ENCODE peak calls at places on chromosomes 11 and 22, in five cellular contexts. D is stomach, Z is K562, E is ovary, N is A549. K is an unnamed sample.

GRCh38 chr11:33234397-33235168 is 22.6 kb upstream of the HIPK3 start:
- DNase-seq in D (no peak), Z (no peak), E (no peak), N (no peak), K (no peak)

GRCh38 chr11:31690041-31690440 is 121.1 kb downstream of the PAX6 start:
- DNase-seq in D (no peak), Z (no peak), E (no peak), N (no peak), K (no peak)

GRCh38 chr11:92317222-92317621 is 92.6 kb downstream of the FAT3 start:
- DNase-seq in D (no peak), Z (no peak), E (no peak), N (no peak), K (no peak)

GRCh38 chr11:72569966-72570892 is 104.0 kb downstream of the PDE2A start:
- DNase-seq in D (peak; percentile 2), Z (no peak), E (no peak), N (no peak), K (no peak)

GRCh38 chr22:27542602-27543001 is 259.0 kb downstream of the MN1 start:
- DNase-seq in D (no peak), Z (no peak), E (no peak), N (no peak), K (no peak)

GRCh38 chr11:71086687-71087258 is 165.6 kb downstream of the SHANK2 start:
- DNase-seq in D (no peak), Z (peak; percentile 30), E (peak; percentile 18), N (peak; percentile 47), K (no peak)

GRCh38 chr11:776459-777287 is 614 bp downstream of the GATD1 start:
- DNase-seq in D (no peak), Z (peak; percentile 90), E (peak; percentile 62), N (no peak), K (no peak)

GRCh38 chr22:45994516-45995404 is 17.8 kb upstream of the WNT7B start:
- DNase-seq in D (peak; percentile 88), Z (peak; percentile 72), E (peak; percentile 90), N (peak; percentile 49), K (peak; percentile 83)

GRCh38 chr22:22037740-22038139 is 55.2 kb upstream of the TOP3B start:
- DNase-seq in D (no peak), Z (peak; percentile 93), E (no peak), N (no peak), K (no peak)

GRCh38 chr11:85815186-85815911 is 4.4 kb upstream of the SYTL2 start:
- DNase-seq in D (no peak), Z (no peak), E (no peak), N (no peak), K (no peak)

GRCh38 chr11:61976420-61976800 is 9.0 kb upstream of the FTH1 start:
- DNase-seq in D (no peak), Z (no peak), E (no peak), N (no peak), K (no peak)

GRCh38 chr22:36160499-36160942 is at the start of gene APOL3:
- DNase-seq in D (peak; percentile 74), Z (no peak), E (peak; percentile 67), N (no peak), K (peak; percentile 79)

GRCh38 chr11:117717485-117718314 is 79.3 kb downstream of the DSCAML1 start:
- DNase-seq in D (peak; percentile 32), Z (no peak), E (no peak), N (peak; percentile 85), K (peak; percentile 32)

GRCh38 chr11:110096369-110096976 is 3.3 kb downstream of the ZC3H12C start:
- DNase-seq in D (no peak), Z (no peak), E (no peak), N (no peak), K (no peak)

GRCh38 chr22:26139320-26139719 is 29.9 kb upstream of the SEZ6L start:
- DNase-seq in D (no peak), Z (no peak), E (no peak), N (no peak), K (no peak)

GRCh38 chr11:3133456-3134217 is 31.5 kb downstream of the OSBPL5 start:
- DNase-seq in D (no peak), Z (no peak), E (no peak), N (no peak), K (peak; percentile 4)

GRCh38 chr11:115257286-115258077 is 246.7 kb downstream of the CADM1 start:
- DNase-seq in D (no peak), Z (no peak), E (no peak), N (no peak), K (no peak)

GRCh38 chr11:85945788-85946187 is 90.6 kb downstream of the CCDC83 start:
- DNase-seq in D (no peak), Z (no peak), E (no peak), N (no peak), K (no peak)

GRCh38 chr22:29344137-29344536 is 28.6 kb upstream of the RASL10A start:
- DNase-seq in D (peak; percentile 88), Z (no peak), E (no peak), N (peak; percentile 28), K (peak; percentile 45)

GRCh38 chr22:37428649-37429586 is 1.6 kb upstream of the ELFN2 start:
- DNase-seq in D (peak; percentile 47), Z (peak; percentile 61), E (peak; percentile 36), N (peak; percentile 53), K (peak; percentile 45)

GRCh38 chr11:61866231-61866957 is 25.0 kb downstream of the FADS3 start:
- DNase-seq in D (no peak), Z (peak; percentile 71), E (no peak), N (no peak), K (no peak)

GRCh38 chr11:9688716-9689511 is 25.0 kb downstream of the SWAP70 start:
- DNase-seq in D (no peak), Z (no peak), E (no peak), N (no peak), K (no peak)

GRCh38 chr22:25153961-25154685 is 45.5 kb upstream of the CRYBB3 start:
- DNase-seq in D (peak; percentile 89), Z (no peak), E (no peak), N (no peak), K (peak; percentile 80)

GRCh38 chr11:68125164-68125563 is 4.0 kb upstream of the CHKA start:
- DNase-seq in D (no peak), Z (no peak), E (no peak), N (no peak), K (no peak)

GRCh38 chr11:68130121-68130520 is 8.9 kb upstream of the CHKA start:
- DNase-seq in D (no peak), Z (no peak), E (no peak), N (no peak), K (no peak)

GRCh38 chr11:68122936-68123539 is 1.9 kb upstream of the CHKA start:
- DNase-seq in D (peak; percentile 80), Z (no peak), E (no peak), N (peak; percentile 63), K (peak; percentile 81)

GRCh38 chr11:68128682-68129327 is 7.6 kb upstream of the CHKA start:
- DNase-seq in D (peak; percentile 96), Z (peak; percentile 74), E (peak; percentile 87), N (no peak), K (peak; percentile 68)

GRCh38 chr11:68127791-68128681 is 6.8 kb upstream of the CHKA start:
- DNase-seq in D (peak; percentile 90), Z (peak; percentile 96), E (peak; percentile 90), N (no peak), K (peak; percentile 50)
- TF ChIP-seq EP300 in D (no peak), Z (no peak), E (no peak), N (no peak), K (no peak)

GRCh38 chr11:13362596-13363109 is 85.1 kb downstream of the BMAL1 start:
- DNase-seq in D (no peak), Z (no peak), E (no peak), N (no peak), K (no peak)

GRCh38 chr11:13366266-13367026 is 88.9 kb downstream of the BMAL1 start:
- DNase-seq in D (no peak), Z (no peak), E (no peak), N (no peak), K (no peak)

GRCh38 chr11:13364388-13364787 is 86.8 kb downstream of the BMAL1 start:
- DNase-seq in D (no peak), Z (no peak), E (no peak), N (no peak), K (no peak)

GRCh38 chr11:13368041-13368446 is 90.5 kb downstream of the BMAL1 start:
- DNase-seq in D (no peak), Z (no peak), E (no peak), N (no peak), K (no peak)

GRCh38 chr11:13367115-13367514 is 89.5 kb downstream of the BMAL1 start:
- DNase-seq in D (no peak), Z (no peak), E (no peak), N (no peak), K (no peak)
- TF ChIP-seq EP300 in D (no peak), Z (no peak), E (no peak), N (no peak), K (no peak)

DNA sequence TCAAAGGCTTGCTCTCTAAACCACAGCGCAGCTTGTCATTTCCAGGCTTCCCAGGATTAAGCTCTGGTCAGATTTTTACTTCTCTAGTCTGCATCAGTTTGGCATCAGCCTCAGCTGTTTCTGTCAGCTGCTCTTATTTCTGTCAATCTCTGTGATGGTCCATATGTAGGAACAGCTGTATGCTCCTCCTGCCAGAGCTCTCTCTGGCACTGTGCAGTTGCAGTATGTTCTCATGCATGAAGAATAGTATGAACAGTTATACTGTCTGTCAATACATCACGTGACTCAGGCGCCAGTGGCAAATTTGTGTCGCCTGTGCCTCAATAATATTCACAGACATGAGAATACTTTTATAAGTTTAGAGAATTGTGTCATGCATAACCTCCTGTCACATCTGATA is 6.7 kb downstream of the OR6M1 start:
- DNase-seq in D (no peak), Z (no peak), E (no peak), N (no peak), K (no peak)
- TF ChIP-seq EP300 in D (no peak), Z (no peak), E (no peak), N (no peak), K (no peak)

GRCh38 chr11:116310215-116310614 is 462.6 kb downstream of the BUD13 start:
- DNase-seq in D (no peak), Z (no peak), E (no peak), N (no peak), K (no peak)

GRCh38 chr11:116311141-116311540 is 461.6 kb downstream of the BUD13 start:
- DNase-seq in D (no peak), Z (no peak), E (no peak), N (no peak), K (no peak)

GRCh38 chr11:116309446-116309845 is 463.3 kb downstream of the BUD13 start:
- DNase-seq in D (no peak), Z (no peak), E (no peak), N (no peak), K (no peak)

GRCh38 chr11:116314012-116314411 is 458.8 kb downstream of the BUD13 start:
- DNase-seq in D (no peak), Z (no peak), E (no peak), N (no peak), K (no peak)

DNA sequence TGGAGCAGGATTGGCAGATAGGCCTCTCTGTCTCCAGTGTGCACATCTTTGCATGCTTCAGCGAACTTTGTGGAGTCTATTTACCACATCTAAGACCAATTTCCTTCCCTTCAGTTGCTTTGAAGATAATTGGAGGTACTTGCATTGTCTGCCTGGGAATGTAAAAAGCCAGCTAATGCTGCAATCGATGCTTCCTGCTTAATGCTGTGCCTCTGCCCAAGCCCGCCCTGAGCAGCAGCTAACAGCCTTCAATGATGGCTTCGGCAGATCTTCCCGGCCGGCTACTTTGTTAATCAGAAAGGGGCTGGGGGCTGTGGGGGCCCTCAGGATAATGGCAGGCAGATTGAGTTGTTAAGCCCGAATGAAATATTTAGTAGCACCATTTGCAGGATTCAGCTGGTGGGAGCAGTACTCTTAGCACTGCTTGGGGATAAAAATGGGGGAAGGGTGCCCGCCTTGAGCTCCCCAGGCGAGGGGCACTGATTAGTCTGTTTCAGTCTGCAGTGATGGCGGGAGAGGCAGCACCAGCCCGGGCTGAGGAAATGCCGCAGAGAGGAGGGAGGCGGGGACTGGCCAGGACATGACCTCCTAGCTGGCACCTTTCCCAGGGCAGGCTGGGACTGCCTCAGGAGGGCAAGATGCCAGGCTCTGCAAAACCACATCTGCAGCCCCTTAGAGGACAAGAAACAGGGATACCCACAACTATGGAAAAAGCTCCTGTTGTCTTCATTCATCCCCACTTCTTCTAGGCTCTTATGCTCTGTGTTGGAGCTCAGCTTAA is 460.0 kb downstream of the BUD13 start:
- DNase-seq in D (peak; percentile 82), Z (no peak), E (peak; percentile 69), N (peak; percentile 4), K (peak; percentile 69)
- TF ChIP-seq EP300 in D (no peak), Z (no peak), E (no peak), N (no peak), K (no peak)